ENCODE peak calls at places on chromosome 3, in ten cellular contexts. One of them, this sample, is unnamed.

GRCh38 chr3:12963869-12964712 is 109.1 kb downstream of the IQSEC1 start:
- DNase-seq in psoas muscle: peak; percentile 46
- DNase-seq in A549: no peak
- DNase-seq in CD8-positive, alpha-beta T cell: no peak
- DNase-seq in naive thymus-derived CD4-positive, alpha-beta T cell: no peak
- DNase-seq in ovary: peak; percentile 61
- DNase-seq in GM12878: no peak
- DNase-seq in thyroid gland: no peak
- DNase-seq in CD8-positive, alpha-beta memory T cell: no peak
- DNase-seq in hepatocyte: no peak
- DNase-seq in this sample: peak; percentile 46

GRCh38 chr3:86984271-86984670 is 6.7 kb downstream of the VGLL3 start:
- DNase-seq in psoas muscle: no peak
- DNase-seq in A549: no peak
- DNase-seq in CD8-positive, alpha-beta T cell: no peak
- DNase-seq in naive thymus-derived CD4-positive, alpha-beta T cell: no peak
- DNase-seq in ovary: no peak
- DNase-seq in GM12878: no peak
- DNase-seq in thyroid gland: no peak
- DNase-seq in CD8-positive, alpha-beta memory T cell: no peak
- DNase-seq in hepatocyte: no peak
- DNase-seq in this sample: no peak

GRCh38 chr3:129132097-129132866 is 10.7 kb upstream of the RAB43 start:
- DNase-seq in psoas muscle: no peak
- DNase-seq in A549: no peak
- DNase-seq in CD8-positive, alpha-beta T cell: no peak
- DNase-seq in naive thymus-derived CD4-positive, alpha-beta T cell: no peak
- DNase-seq in ovary: no peak
- DNase-seq in GM12878: no peak
- DNase-seq in thyroid gland: no peak
- DNase-seq in CD8-positive, alpha-beta memory T cell: no peak
- DNase-seq in hepatocyte: no peak
- DNase-seq in this sample: peak; percentile 63

GRCh38 chr3:156480949-156481348 is 74.0 kb downstream of the SSR3 start:
- DNase-seq in psoas muscle: no peak
- DNase-seq in A549: no peak
- DNase-seq in CD8-positive, alpha-beta T cell: no peak
- DNase-seq in naive thymus-derived CD4-positive, alpha-beta T cell: no peak
- DNase-seq in ovary: no peak
- DNase-seq in GM12878: no peak
- DNase-seq in thyroid gland: no peak
- DNase-seq in CD8-positive, alpha-beta memory T cell: no peak
- DNase-seq in hepatocyte: no peak
- DNase-seq in this sample: no peak

GRCh38 chr3:112974894-112975293 is at the start of gene CD200R1:
- DNase-seq in psoas muscle: no peak
- DNase-seq in A549: no peak
- DNase-seq in CD8-positive, alpha-beta T cell: no peak
- DNase-seq in naive thymus-derived CD4-positive, alpha-beta T cell: peak; percentile 22
- DNase-seq in ovary: no peak
- DNase-seq in GM12878: no peak
- DNase-seq in thyroid gland: no peak
- DNase-seq in CD8-positive, alpha-beta memory T cell: no peak
- DNase-seq in hepatocyte: no peak
- DNase-seq in this sample: no peak

GRCh38 chr3:59608356-59608755 is 558.5 kb upstream of the CFAP20DC start:
- DNase-seq in psoas muscle: no peak
- DNase-seq in A549: no peak
- DNase-seq in CD8-positive, alpha-beta T cell: no peak
- DNase-seq in naive thymus-derived CD4-positive, alpha-beta T cell: no peak
- DNase-seq in ovary: no peak
- DNase-seq in GM12878: no peak
- DNase-seq in thyroid gland: no peak
- DNase-seq in CD8-positive, alpha-beta memory T cell: no peak
- DNase-seq in hepatocyte: no peak
- DNase-seq in this sample: no peak

GRCh38 chr3:74328505-74328904 is 286.0 kb downstream of the CNTN3 start:
- DNase-seq in psoas muscle: no peak
- DNase-seq in A549: no peak
- DNase-seq in CD8-positive, alpha-beta T cell: no peak
- DNase-seq in naive thymus-derived CD4-positive, alpha-beta T cell: no peak
- DNase-seq in ovary: no peak
- DNase-seq in GM12878: no peak
- DNase-seq in thyroid gland: no peak
- DNase-seq in CD8-positive, alpha-beta memory T cell: no peak
- DNase-seq in hepatocyte: no peak
- DNase-seq in this sample: no peak

GRCh38 chr3:30440147-30440604 is 166.2 kb upstream of the TGFBR2 start:
- DNase-seq in psoas muscle: no peak
- DNase-seq in A549: peak; percentile 71
- DNase-seq in CD8-positive, alpha-beta T cell: no peak
- DNase-seq in naive thymus-derived CD4-positive, alpha-beta T cell: no peak
- DNase-seq in ovary: no peak
- DNase-seq in GM12878: no peak
- DNase-seq in thyroid gland: no peak
- DNase-seq in CD8-positive, alpha-beta memory T cell: no peak
- DNase-seq in hepatocyte: no peak
- DNase-seq in this sample: no peak

GRCh38 chr3:117102441-117102840 is 392.9 kb downstream of the TUSC7 start:
- DNase-seq in psoas muscle: no peak
- DNase-seq in A549: no peak
- DNase-seq in CD8-positive, alpha-beta T cell: no peak
- DNase-seq in naive thymus-derived CD4-positive, alpha-beta T cell: no peak
- DNase-seq in ovary: no peak
- DNase-seq in GM12878: no peak
- DNase-seq in thyroid gland: no peak
- DNase-seq in CD8-positive, alpha-beta memory T cell: no peak
- DNase-seq in hepatocyte: no peak
- DNase-seq in this sample: no peak

GRCh38 chr3:46734773-46735172 is 17.1 kb upstream of the PRSS50 start:
- DNase-seq in psoas muscle: no peak
- DNase-seq in A549: no peak
- DNase-seq in CD8-positive, alpha-beta T cell: no peak
- DNase-seq in naive thymus-derived CD4-positive, alpha-beta T cell: no peak
- DNase-seq in ovary: no peak
- DNase-seq in GM12878: no peak
- DNase-seq in thyroid gland: no peak
- DNase-seq in CD8-positive, alpha-beta memory T cell: no peak
- DNase-seq in hepatocyte: peak; percentile 1
- DNase-seq in this sample: no peak

GRCh38 chr3:45204136-45204535 is 22.0 kb downstream of the TMEM158 start:
- DNase-seq in psoas muscle: no peak
- DNase-seq in A549: peak; percentile 47
- DNase-seq in CD8-positive, alpha-beta T cell: no peak
- DNase-seq in naive thymus-derived CD4-positive, alpha-beta T cell: no peak
- DNase-seq in ovary: no peak
- DNase-seq in GM12878: no peak
- DNase-seq in thyroid gland: no peak
- DNase-seq in CD8-positive, alpha-beta memory T cell: no peak
- DNase-seq in hepatocyte: peak; percentile 33
- DNase-seq in this sample: no peak

GRCh38 chr3:31962801-31963205 is 18.3 kb downstream of the OSBPL10 start:
- DNase-seq in psoas muscle: no peak
- DNase-seq in A549: peak; percentile 55
- DNase-seq in CD8-positive, alpha-beta T cell: no peak
- DNase-seq in naive thymus-derived CD4-positive, alpha-beta T cell: no peak
- DNase-seq in ovary: no peak
- DNase-seq in GM12878: no peak
- DNase-seq in thyroid gland: no peak
- DNase-seq in CD8-positive, alpha-beta memory T cell: no peak
- DNase-seq in hepatocyte: no peak
- DNase-seq in this sample: no peak

GRCh38 chr3:31960793-31961431 is 20.1 kb downstream of the OSBPL10 start:
- DNase-seq in psoas muscle: no peak
- DNase-seq in A549: peak; percentile 76
- DNase-seq in CD8-positive, alpha-beta T cell: no peak
- DNase-seq in naive thymus-derived CD4-positive, alpha-beta T cell: no peak
- DNase-seq in ovary: no peak
- DNase-seq in GM12878: no peak
- DNase-seq in thyroid gland: peak; percentile 38
- DNase-seq in CD8-positive, alpha-beta memory T cell: no peak
- DNase-seq in hepatocyte: no peak
- DNase-seq in this sample: no peak

GRCh38 chr3:31958721-31959152 is 22.3 kb downstream of the OSBPL10 start:
- DNase-seq in psoas muscle: no peak
- DNase-seq in A549: no peak
- DNase-seq in CD8-positive, alpha-beta T cell: no peak
- DNase-seq in naive thymus-derived CD4-positive, alpha-beta T cell: no peak
- DNase-seq in ovary: no peak
- DNase-seq in GM12878: no peak
- DNase-seq in thyroid gland: no peak
- DNase-seq in CD8-positive, alpha-beta memory T cell: no peak
- DNase-seq in hepatocyte: peak; percentile 50
- DNase-seq in this sample: no peak

GRCh38 chr3:31957106-31957505 is 24.0 kb downstream of the OSBPL10 start:
- DNase-seq in psoas muscle: no peak
- DNase-seq in A549: no peak
- DNase-seq in CD8-positive, alpha-beta T cell: no peak
- DNase-seq in naive thymus-derived CD4-positive, alpha-beta T cell: no peak
- DNase-seq in ovary: no peak
- DNase-seq in GM12878: no peak
- DNase-seq in thyroid gland: no peak
- DNase-seq in CD8-positive, alpha-beta memory T cell: no peak
- DNase-seq in hepatocyte: no peak
- DNase-seq in this sample: no peak

DNA sequence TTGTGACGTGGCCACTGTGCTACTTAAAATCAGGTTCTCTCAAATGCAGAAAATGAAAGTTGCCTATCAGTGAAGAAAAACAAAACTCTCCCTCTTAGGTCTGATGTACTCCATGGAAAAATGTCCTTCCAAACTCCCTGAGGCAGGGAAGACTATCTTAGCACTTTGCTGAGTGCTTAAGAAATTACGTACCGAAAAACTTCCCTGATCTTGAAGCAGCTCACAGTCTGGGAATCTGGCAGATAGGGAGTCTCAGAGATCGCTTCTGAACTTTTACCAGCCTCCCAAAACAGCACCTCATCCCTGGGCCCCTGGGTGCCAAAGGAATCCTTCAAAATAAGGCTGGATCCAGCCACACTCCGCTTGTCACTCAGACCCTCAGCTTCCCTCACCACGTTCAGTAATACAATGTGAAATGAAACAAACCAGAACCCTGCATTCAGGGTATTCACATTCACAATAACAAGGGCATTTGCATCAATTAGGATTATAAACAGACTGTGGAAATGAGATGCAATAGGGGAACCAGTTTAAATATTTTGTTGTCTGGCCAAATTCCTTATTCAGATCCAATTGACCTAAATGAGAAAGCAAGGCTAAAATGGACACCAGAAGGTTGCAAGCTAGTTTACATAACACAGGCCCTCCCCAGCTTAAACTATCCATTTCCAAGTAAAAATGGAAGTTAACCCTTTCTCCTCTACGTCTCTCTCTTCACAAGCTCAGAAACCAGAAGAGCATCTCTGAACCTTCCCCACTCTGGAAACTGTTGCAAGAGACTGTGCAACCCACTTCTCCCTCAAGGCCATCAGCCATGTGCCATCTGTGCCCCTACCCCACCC is 20.9 kb downstream of the OSBPL10 start:
- DNase-seq in psoas muscle: no peak
- DNase-seq in A549: no peak
- DNase-seq in CD8-positive, alpha-beta T cell: no peak
- DNase-seq in naive thymus-derived CD4-positive, alpha-beta T cell: no peak
- DNase-seq in ovary: no peak
- DNase-seq in GM12878: no peak
- DNase-seq in thyroid gland: no peak
- DNase-seq in CD8-positive, alpha-beta memory T cell: no peak
- DNase-seq in hepatocyte: no peak
- DNase-seq in this sample: no peak
- H3K4me3 ChIP-seq in psoas muscle: peak overlapping the region; percentile 28
- H3K4me3 ChIP-seq in A549: peak overlapping the region; percentile 22
- H3K4me3 ChIP-seq in CD8-positive, alpha-beta T cell: no peak overlapping the region
- H3K4me3 ChIP-seq in naive thymus-derived CD4-positive, alpha-beta T cell: no peak overlapping the region
- H3K4me3 ChIP-seq in ovary: peak overlapping the region; percentile 25
- H3K4me3 ChIP-seq in GM12878: no peak overlapping the region
- H3K4me3 ChIP-seq in thyroid gland: no peak overlapping the region
- H3K4me3 ChIP-seq in CD8-positive, alpha-beta memory T cell: no peak overlapping the region
- H3K4me3 ChIP-seq in hepatocyte: no peak overlapping the region
- H3K4me3 ChIP-seq in this sample: peak overlapping the region; percentile 40

DNA sequence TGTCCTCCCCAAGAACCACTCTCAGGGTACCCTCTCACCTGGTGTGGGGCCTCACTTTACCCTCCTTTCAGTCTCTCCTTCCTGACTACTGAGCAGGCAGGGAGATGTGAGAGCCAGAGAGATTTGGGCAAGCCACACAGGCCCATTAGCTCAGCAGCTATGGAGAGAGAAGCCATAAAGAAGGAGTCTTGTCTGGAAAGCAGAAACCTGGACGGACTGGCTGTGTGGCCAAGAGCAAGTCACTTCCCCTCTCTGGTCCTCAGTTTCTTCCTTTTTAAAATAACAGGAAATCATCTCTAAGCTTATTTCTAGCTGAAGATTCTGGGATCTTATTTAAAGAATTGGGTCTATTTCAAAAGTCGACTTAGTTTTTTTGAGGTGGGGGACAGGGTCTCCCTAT is 65.8 kb upstream of the ZNF148 start:
- DNase-seq in psoas muscle: no peak
- DNase-seq in A549: no peak
- DNase-seq in CD8-positive, alpha-beta T cell: no peak
- DNase-seq in naive thymus-derived CD4-positive, alpha-beta T cell: no peak
- DNase-seq in ovary: no peak
- DNase-seq in GM12878: no peak
- DNase-seq in thyroid gland: no peak
- DNase-seq in CD8-positive, alpha-beta memory T cell: no peak
- DNase-seq in hepatocyte: no peak
- DNase-seq in this sample: no peak
- H3K27ac ChIP-seq in psoas muscle: no peak overlapping the region
- H3K27ac ChIP-seq in A549: no peak overlapping the region
- H3K27ac ChIP-seq in CD8-positive, alpha-beta T cell: no peak overlapping the region
- H3K27ac ChIP-seq in naive thymus-derived CD4-positive, alpha-beta T cell: no peak overlapping the region
- H3K27ac ChIP-seq in ovary: no peak overlapping the region
- H3K27ac ChIP-seq in GM12878: no peak overlapping the region
- H3K27ac ChIP-seq in thyroid gland: peak overlapping the region; percentile 34
- H3K27ac ChIP-seq in CD8-positive, alpha-beta memory T cell: no peak overlapping the region
- H3K27ac ChIP-seq in hepatocyte: peak overlapping the region; percentile 82
- H3K27ac ChIP-seq in this sample: no peak overlapping the region

DNA sequence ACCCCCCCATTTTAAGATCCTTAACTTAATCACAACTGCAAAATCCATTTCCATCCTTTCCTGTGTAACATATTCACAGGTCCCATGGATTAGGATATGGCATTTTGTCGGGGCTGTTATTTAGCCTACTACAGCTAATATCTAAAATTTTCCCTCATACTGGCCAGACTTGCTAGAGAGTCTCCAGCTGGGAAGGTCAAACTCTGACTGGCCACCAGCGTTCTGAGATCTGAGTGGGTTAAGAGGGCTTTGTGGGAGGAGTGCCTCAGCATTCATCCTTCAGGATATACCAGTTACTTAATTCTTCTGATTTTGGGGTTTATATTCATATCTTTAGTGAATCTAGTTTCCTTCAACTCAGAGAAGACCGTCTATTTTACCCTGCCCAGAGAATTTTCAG is 17.7 kb downstream of the TM4SF18 start:
- DNase-seq in psoas muscle: no peak
- DNase-seq in A549: no peak
- DNase-seq in CD8-positive, alpha-beta T cell: no peak
- DNase-seq in naive thymus-derived CD4-positive, alpha-beta T cell: no peak
- DNase-seq in ovary: no peak
- DNase-seq in GM12878: no peak
- DNase-seq in thyroid gland: no peak
- DNase-seq in CD8-positive, alpha-beta memory T cell: no peak
- DNase-seq in hepatocyte: no peak
- DNase-seq in this sample: peak; percentile 58
- H3K4me1 ChIP-seq in psoas muscle: peaks cover 6% of the 10 kb centered on the region
- H3K4me1 ChIP-seq in A549: peaks cover 40% of the 10 kb centered on the region
- H3K4me1 ChIP-seq in CD8-positive, alpha-beta T cell: no peaks in the 10 kb centered on the region
- H3K4me1 ChIP-seq in naive thymus-derived CD4-positive, alpha-beta T cell: no peaks in the 10 kb centered on the region
- H3K4me1 ChIP-seq in ovary: peaks cover 1% of the 10 kb centered on the region
- H3K4me1 ChIP-seq in GM12878: no peaks in the 10 kb centered on the region
- H3K4me1 ChIP-seq in thyroid gland: no peaks in the 10 kb centered on the region
- H3K4me1 ChIP-seq in CD8-positive, alpha-beta memory T cell: no peaks in the 10 kb centered on the region
- H3K4me1 ChIP-seq in hepatocyte: peaks cover 14% of the 10 kb centered on the region
- H3K4me1 ChIP-seq in this sample: no peaks in the 10 kb centered on the region

GRCh38 chr3:43958005-43958770 is 267.4 kb downstream of the ABHD5 start:
- DNase-seq in psoas muscle: no peak
- DNase-seq in A549: no peak
- DNase-seq in CD8-positive, alpha-beta T cell: no peak
- DNase-seq in naive thymus-derived CD4-positive, alpha-beta T cell: no peak
- DNase-seq in ovary: no peak
- DNase-seq in GM12878: no peak
- DNase-seq in thyroid gland: no peak
- DNase-seq in CD8-positive, alpha-beta memory T cell: no peak
- DNase-seq in hepatocyte: no peak
- DNase-seq in this sample: no peak
- H3K4me3 ChIP-seq in psoas muscle: no peak overlapping the region
- H3K4me3 ChIP-seq in A549: no peak overlapping the region
- H3K4me3 ChIP-seq in CD8-positive, alpha-beta T cell: no peak overlapping the region
- H3K4me3 ChIP-seq in naive thymus-derived CD4-positive, alpha-beta T cell: no peak overlapping the region
- H3K4me3 ChIP-seq in ovary: no peak overlapping the region
- H3K4me3 ChIP-seq in GM12878: peak overlapping the region; percentile 19
- H3K4me3 ChIP-seq in thyroid gland: no peak overlapping the region
- H3K4me3 ChIP-seq in CD8-positive, alpha-beta memory T cell: no peak overlapping the region
- H3K4me3 ChIP-seq in hepatocyte: no peak overlapping the region
- H3K4me3 ChIP-seq in this sample: no peak overlapping the region